ENCODE peak calls at places on chromosomes 12 and 14, in seven cellular contexts. I is OCI-LY7, Y is hepatocyte, W is tibial nerve, M is brain microvascular endothelial cell, D is lower leg skin, S is AG04449. Z is an unnamed sample.

GRCh38 chr14:95519699-95520098 is 3.2 kb upstream of the SYNE3 start:
- DNase-seq in I (peak; percentile 58), Y (no peak), W (peak; percentile 89), M (peak; percentile 59), D (peak; percentile 97), S (no peak), Z (peak; percentile 64)

GRCh38 chr12:75837700-75838099 is 193.9 kb downstream of the PHLDA1 start:
- DNase-seq in I (no peak), Y (no peak), W (no peak), M (no peak), D (no peak), S (no peak), Z (no peak)

GRCh38 chr12:132508248-132508740 is 18.3 kb downstream of the FBRSL1 start:
- DNase-seq in I (no peak), Y (no peak), W (no peak), M (no peak), D (no peak), S (no peak), Z (no peak)

GRCh38 chr12:47397664-47398281 is 308.1 kb downstream of the RPAP3 start:
- DNase-seq in I (peak; percentile 60), Y (no peak), W (no peak), M (peak; percentile 68), D (no peak), S (no peak), Z (peak; percentile 61)

GRCh38 chr14:56686416-56686815 is 106.8 kb downstream of the TMEM260 start:
- DNase-seq in I (no peak), Y (no peak), W (no peak), M (no peak), D (no peak), S (no peak), Z (no peak)

GRCh38 chr14:97712471-97712870 is 915.3 kb downstream of the VRK1 start:
- DNase-seq in I (no peak), Y (no peak), W (no peak), M (no peak), D (no peak), S (no peak), Z (no peak)

GRCh38 chr14:76104802-76105355 is 46.8 kb upstream of the GPATCH2L start:
- DNase-seq in I (no peak), Y (no peak), W (no peak), M (no peak), D (no peak), S (no peak), Z (no peak)

GRCh38 chr14:30193791-30194407 is 266.3 kb upstream of the PRKD1 start:
- DNase-seq in I (no peak), Y (no peak), W (no peak), M (peak; percentile 29), D (no peak), S (peak; percentile 84), Z (peak; percentile 40)

GRCh38 chr12:21526053-21526452 is at the start of gene SPX:
- DNase-seq in I (peak; percentile 4), Y (no peak), W (no peak), M (peak; percentile 22), D (no peak), S (no peak), Z (no peak)

GRCh38 chr12:89211456-89211855 is 140.8 kb downstream of the DUSP6 start:
- DNase-seq in I (no peak), Y (no peak), W (no peak), M (no peak), D (no peak), S (no peak), Z (no peak)

GRCh38 chr12:75660805-75661404 is 149.5 kb upstream of the KRR1 start:
- DNase-seq in I (no peak), Y (no peak), W (no peak), M (no peak), D (no peak), S (no peak), Z (no peak)

GRCh38 chr12:43763769-43764168 is 5.0 kb downstream of the IRAK4 start:
- DNase-seq in I (no peak), Y (no peak), W (no peak), M (no peak), D (no peak), S (no peak), Z (no peak)

GRCh38 chr12:120229583-120230325 is 28.8 kb upstream of the RPLP0 start:
- DNase-seq in I (no peak), Y (peak; percentile 63), W (no peak), M (no peak), D (no peak), S (no peak), Z (no peak)

GRCh38 chr12:114245555-114245954 is 160.4 kb downstream of the TBX5 start:
- DNase-seq in I (no peak), Y (no peak), W (no peak), M (no peak), D (no peak), S (no peak), Z (no peak)

GRCh38 chr12:100199347-100200136 is 1.1 kb upstream of the ACTR6 start:
- DNase-seq in I (peak; percentile 86), Y (peak; percentile 79), W (no peak), M (no peak), D (peak; percentile 92), S (no peak), Z (peak; percentile 62)

GRCh38 chr12:57416039-57416996 is 14.5 kb downstream of the R3HDM2 start:
- DNase-seq in I (no peak), Y (no peak), W (no peak), M (no peak), D (peak; percentile 39), S (no peak), Z (peak; percentile 95)

GRCh38 chr14:74671789-74672188 is 41.1 kb downstream of the AREL1 start:
- DNase-seq in I (no peak), Y (no peak), W (peak; percentile 40), M (peak; percentile 65), D (no peak), S (no peak), Z (peak; percentile 49)

GRCh38 chr12:122336015-122336946 is 70.0 kb upstream of the VPS33A start:
- DNase-seq in I (peak; percentile 69), Y (peak; percentile 47), W (no peak), M (no peak), D (peak; percentile 23), S (no peak), Z (no peak)

GRCh38 chr12:115341442-115341841 is 657.5 kb upstream of the TBX3 start:
- DNase-seq in I (no peak), Y (peak; percentile 81), W (peak; percentile 94), M (peak; percentile 99), D (peak; percentile 97), S (peak; percentile 96), Z (peak; percentile 96)

GRCh38 chr14:106843376-106843775 is 1317.0 kb downstream of the TMEM121 start:
- DNase-seq in I (peak; percentile 87), Y (no peak), W (no peak), M (no peak), D (no peak), S (no peak), Z (no peak)

GRCh38 chr14:106843951-106844483 is 1317.6 kb downstream of the TMEM121 start:
- DNase-seq in I (peak; percentile 63), Y (no peak), W (peak; percentile 31), M (no peak), D (no peak), S (no peak), Z (peak; percentile 33)

GRCh38 chr14:106844608-106845285 is 1318.4 kb downstream of the TMEM121 start:
- DNase-seq in I (peak; percentile 82), Y (no peak), W (peak; percentile 52), M (no peak), D (peak; percentile 94), S (no peak), Z (no peak)

GRCh38 chr14:106846218-106846617 is 1319.8 kb downstream of the TMEM121 start:
- DNase-seq in I (peak; percentile 28), Y (no peak), W (no peak), M (no peak), D (no peak), S (no peak), Z (no peak)

DNA sequence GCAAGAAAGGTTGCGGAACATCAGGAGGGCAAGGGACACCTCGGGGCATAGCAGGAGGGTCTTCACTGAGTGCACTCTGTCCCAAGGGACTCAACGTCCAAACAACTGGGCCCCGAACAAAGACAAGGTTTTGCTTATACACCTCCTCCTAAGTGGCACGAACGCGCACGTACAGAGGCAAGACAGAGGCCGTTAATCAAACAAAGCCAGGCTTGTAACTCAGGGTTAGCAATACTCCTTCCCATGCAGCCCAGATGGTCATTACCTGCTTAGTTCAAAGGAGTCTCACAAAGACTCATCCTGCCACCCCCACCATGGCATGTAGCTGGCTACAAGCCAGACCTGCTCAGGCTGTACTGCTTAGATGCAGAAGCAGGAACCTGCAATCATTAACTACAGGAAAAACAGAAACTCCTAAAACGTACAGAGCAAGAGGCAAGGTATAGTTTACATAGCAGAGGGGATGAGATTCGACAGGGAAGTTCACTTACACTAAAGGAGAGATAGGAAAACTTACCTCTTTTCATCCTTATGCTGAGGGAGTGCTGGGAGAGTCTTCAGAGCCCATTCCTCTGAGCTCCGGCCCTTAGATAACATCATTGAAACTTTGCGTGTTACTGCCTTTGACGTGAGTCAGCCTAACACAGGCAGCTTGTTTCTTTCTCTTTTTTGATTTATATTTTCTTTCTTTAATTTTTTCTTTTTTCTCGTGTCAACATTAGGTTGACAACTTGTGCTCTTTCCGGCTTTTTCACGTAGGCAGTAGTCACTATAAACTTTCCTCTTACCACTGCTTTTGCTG is 1319.1 kb downstream of the TMEM121 start:
- DNase-seq in I (peak; percentile 90), Y (no peak), W (no peak), M (no peak), D (no peak), S (no peak), Z (peak; percentile 41)
- H3K4me3 ChIP-seq in I (peak overlapping the region; percentile 87), Y (no peak overlapping the region), W (peak overlapping the region; percentile 52), M (no peak overlapping the region), D (no peak overlapping the region), S (no peak overlapping the region), Z (no peak overlapping the region)

GRCh38 chr12:6951551-6952120 is 480 bp downstream of the PTPN6 start:
- DNase-seq in I (no peak), Y (no peak), W (no peak), M (no peak), D (no peak), S (no peak), Z (no peak)
- H3K4me3 ChIP-seq in I (peak overlapping the region; percentile 67), Y (no peak overlapping the region), W (peak overlapping the region; percentile 49), M (no peak overlapping the region), D (peak overlapping the region; percentile 12), S (no peak overlapping the region), Z (no peak overlapping the region)

GRCh38 chr14:69261761-69262331 is 1.9 kb downstream of the GALNT16 start:
- DNase-seq in I (no peak), Y (peak; percentile 64), W (no peak), M (no peak), D (no peak), S (no peak), Z (no peak)

GRCh38 chr14:69260979-69261605 is 1.1 kb downstream of the GALNT16 start:
- DNase-seq in I (peak; percentile 55), Y (peak; percentile 76), W (no peak), M (no peak), D (peak; percentile 88), S (no peak), Z (no peak)

GRCh38 chr14:69259531-69260245 is at the start of gene GALNT16:
- DNase-seq in I (no peak), Y (peak; percentile 63), W (no peak), M (no peak), D (no peak), S (no peak), Z (peak; percentile 26)

GRCh38 chr14:69260246-69260978 is 454 bp downstream of the GALNT16 start:
- DNase-seq in I (no peak), Y (peak; percentile 61), W (no peak), M (peak; percentile 11), D (no peak), S (no peak), Z (no peak)

GRCh38 chr14:69259176-69259530 is 805 bp upstream of the GALNT16 start:
- DNase-seq in I (no peak), Y (no peak), W (no peak), M (no peak), D (no peak), S (no peak), Z (no peak)
- H3K4me3 ChIP-seq in I (no peak overlapping the region), Y (peak overlapping the region; percentile 90), W (peak overlapping the region; percentile 55), M (peak overlapping the region; percentile 57), D (no peak overlapping the region), S (peak overlapping the region; percentile 63), Z (no peak overlapping the region)

GRCh38 chr14:53946404-53947400 is 9.9 kb downstream of the BMP4 start:
- DNase-seq in I (no peak), Y (peak; percentile 65), W (no peak), M (no peak), D (no peak), S (no peak), Z (no peak)
- H3K4me3 ChIP-seq in I (no peak overlapping the region), Y (peak overlapping the region; percentile 37), W (peak overlapping the region; percentile 6), M (peak overlapping the region; percentile 20), D (no peak overlapping the region), S (no peak overlapping the region), Z (no peak overlapping the region)

Z was measured in SJSA1.